ENCODE peak calls at places on chromosomes 16 and 17, in five cellular contexts. One of them, this sample, is unnamed.
A peak's percentile ranks its signal among the peaks of the same experiment; 100 is the strongest.

GRCh38 chr16:259814-260253 is 15.9 kb downstream of the RGS11 start:
- DNase-seq in stimulated activated CD4-positive, alpha-beta T cell treated with anti-CD3 and anti-CD28 coated beads, Interleukin-12 subunit alpha, Interleukin-12 subunit beta, amount 100 ng/mL, for 4 hours: no peak
- DNase-seq in HFF-Myc: no peak
- DNase-seq in mucosa of descending colon: no peak
- DNase-seq in fibroblast of pulmonary artery: no peak
- DNase-seq in this sample: no peak

GRCh38 chr16:65178151-65178550 is 56.3 kb upstream of the CDH11 start:
- DNase-seq in stimulated activated CD4-positive, alpha-beta T cell treated with anti-CD3 and anti-CD28 coated beads, Interleukin-12 subunit alpha, Interleukin-12 subunit beta, amount 100 ng/mL, for 4 hours: no peak
- DNase-seq in HFF-Myc: no peak
- DNase-seq in fibroblast of pulmonary artery: peak; percentile 14
- DNase-seq in mucosa of descending colon: no peak
- DNase-seq in this sample: no peak

GRCh38 chr16:48561960-48562393 is 48.0 kb downstream of the N4BP1 start:
- DNase-seq in stimulated activated CD4-positive, alpha-beta T cell treated with anti-CD3 and anti-CD28 coated beads, Interleukin-12 subunit alpha, Interleukin-12 subunit beta, amount 100 ng/mL, for 4 hours: no peak
- DNase-seq in fibroblast of pulmonary artery: peak; percentile 43
- DNase-seq in HFF-Myc: no peak
- DNase-seq in mucosa of descending colon: no peak
- DNase-seq in this sample: no peak

GRCh38 chr17:8997994-8998628 is 23.2 kb upstream of the NTN1 start:
- DNase-seq in HFF-Myc: no peak
- DNase-seq in stimulated activated CD4-positive, alpha-beta T cell treated with anti-CD3 and anti-CD28 coated beads, Interleukin-12 subunit alpha, Interleukin-12 subunit beta, amount 100 ng/mL, for 4 hours: peak; percentile 77
- DNase-seq in mucosa of descending colon: peak; percentile 72
- DNase-seq in fibroblast of pulmonary artery: peak; percentile 62
- DNase-seq in this sample: peak; percentile 88

GRCh38 chr17:10513284-10514067 is 4.9 kb downstream of the MYH1 start:
- DNase-seq in mucosa of descending colon: no peak
- DNase-seq in fibroblast of pulmonary artery: peak; percentile 25
- DNase-seq in HFF-Myc: no peak
- DNase-seq in stimulated activated CD4-positive, alpha-beta T cell treated with anti-CD3 and anti-CD28 coated beads, Interleukin-12 subunit alpha, Interleukin-12 subunit beta, amount 100 ng/mL, for 4 hours: no peak
- DNase-seq in this sample: no peak

GRCh38 chr16:11916524-11917285 is 949 bp upstream of the GSPT1 start:
- DNase-seq in stimulated activated CD4-positive, alpha-beta T cell treated with anti-CD3 and anti-CD28 coated beads, Interleukin-12 subunit alpha, Interleukin-12 subunit beta, amount 100 ng/mL, for 4 hours: no peak
- DNase-seq in mucosa of descending colon: no peak
- DNase-seq in fibroblast of pulmonary artery: no peak
- DNase-seq in HFF-Myc: no peak
- DNase-seq in this sample: no peak

GRCh38 chr16:82709987-82710386 is 83.2 kb downstream of the CDH13 start:
- DNase-seq in HFF-Myc: no peak
- DNase-seq in fibroblast of pulmonary artery: no peak
- DNase-seq in stimulated activated CD4-positive, alpha-beta T cell treated with anti-CD3 and anti-CD28 coated beads, Interleukin-12 subunit alpha, Interleukin-12 subunit beta, amount 100 ng/mL, for 4 hours: no peak
- DNase-seq in mucosa of descending colon: no peak
- DNase-seq in this sample: no peak

GRCh38 chr17:35429702-35430101 is 2.6 kb downstream of the SLFN12 start:
- DNase-seq in HFF-Myc: no peak
- DNase-seq in mucosa of descending colon: no peak
- DNase-seq in stimulated activated CD4-positive, alpha-beta T cell treated with anti-CD3 and anti-CD28 coated beads, Interleukin-12 subunit alpha, Interleukin-12 subunit beta, amount 100 ng/mL, for 4 hours: no peak
- DNase-seq in fibroblast of pulmonary artery: no peak
- DNase-seq in this sample: no peak

GRCh38 chr16:51048544-51048943 is 102.5 kb downstream of the SALL1 start:
- DNase-seq in fibroblast of pulmonary artery: no peak
- DNase-seq in stimulated activated CD4-positive, alpha-beta T cell treated with anti-CD3 and anti-CD28 coated beads, Interleukin-12 subunit alpha, Interleukin-12 subunit beta, amount 100 ng/mL, for 4 hours: no peak
- DNase-seq in mucosa of descending colon: no peak
- DNase-seq in HFF-Myc: no peak
- DNase-seq in this sample: no peak

GRCh38 chr16:28882476-28883180 is 4.3 kb downstream of the ATP2A1 start:
- DNase-seq in stimulated activated CD4-positive, alpha-beta T cell treated with anti-CD3 and anti-CD28 coated beads, Interleukin-12 subunit alpha, Interleukin-12 subunit beta, amount 100 ng/mL, for 4 hours: no peak
- DNase-seq in fibroblast of pulmonary artery: no peak
- DNase-seq in mucosa of descending colon: no peak
- DNase-seq in HFF-Myc: no peak
- DNase-seq in this sample: no peak

GRCh38 chr17:3659541-3660111 is 8.8 kb downstream of the TAX1BP3 start:
- DNase-seq in HFF-Myc: peak; percentile 85
- DNase-seq in stimulated activated CD4-positive, alpha-beta T cell treated with anti-CD3 and anti-CD28 coated beads, Interleukin-12 subunit alpha, Interleukin-12 subunit beta, amount 100 ng/mL, for 4 hours: no peak
- DNase-seq in mucosa of descending colon: peak; percentile 82
- DNase-seq in fibroblast of pulmonary artery: peak; percentile 87
- DNase-seq in this sample: no peak

GRCh38 chr17:41406205-41406604 is 8.8 kb upstream of the KRT31 start:
- DNase-seq in stimulated activated CD4-positive, alpha-beta T cell treated with anti-CD3 and anti-CD28 coated beads, Interleukin-12 subunit alpha, Interleukin-12 subunit beta, amount 100 ng/mL, for 4 hours: no peak
- DNase-seq in HFF-Myc: no peak
- DNase-seq in mucosa of descending colon: no peak
- DNase-seq in fibroblast of pulmonary artery: no peak
- DNase-seq in this sample: no peak

GRCh38 chr17:38701504-38702165 is 3.4 kb upstream of the MLLT6 start:
- DNase-seq in HFF-Myc: no peak
- DNase-seq in stimulated activated CD4-positive, alpha-beta T cell treated with anti-CD3 and anti-CD28 coated beads, Interleukin-12 subunit alpha, Interleukin-12 subunit beta, amount 100 ng/mL, for 4 hours: peak; percentile 69
- DNase-seq in fibroblast of pulmonary artery: peak; percentile 70
- DNase-seq in mucosa of descending colon: peak; percentile 72
- DNase-seq in this sample: peak; percentile 75

GRCh38 chr16:87453326-87453725 is 39.5 kb downstream of the ZCCHC14 start:
- DNase-seq in stimulated activated CD4-positive, alpha-beta T cell treated with anti-CD3 and anti-CD28 coated beads, Interleukin-12 subunit alpha, Interleukin-12 subunit beta, amount 100 ng/mL, for 4 hours: no peak
- DNase-seq in fibroblast of pulmonary artery: no peak
- DNase-seq in mucosa of descending colon: no peak
- DNase-seq in HFF-Myc: no peak
- DNase-seq in this sample: no peak

GRCh38 chr17:74099441-74100340 is 103.8 kb upstream of the RPL38 start:
- DNase-seq in stimulated activated CD4-positive, alpha-beta T cell treated with anti-CD3 and anti-CD28 coated beads, Interleukin-12 subunit alpha, Interleukin-12 subunit beta, amount 100 ng/mL, for 4 hours: no peak
- DNase-seq in HFF-Myc: no peak
- DNase-seq in fibroblast of pulmonary artery: no peak
- DNase-seq in mucosa of descending colon: no peak
- DNase-seq in this sample: no peak

GRCh38 chr17:28033972-28034714 is 8.3 kb upstream of the NLK start:
- DNase-seq in HFF-Myc: peak; percentile 84
- DNase-seq in mucosa of descending colon: no peak
- DNase-seq in stimulated activated CD4-positive, alpha-beta T cell treated with anti-CD3 and anti-CD28 coated beads, Interleukin-12 subunit alpha, Interleukin-12 subunit beta, amount 100 ng/mL, for 4 hours: no peak
- DNase-seq in fibroblast of pulmonary artery: peak; percentile 97
- DNase-seq in this sample: no peak

GRCh38 chr17:45908935-45909334 is 14.6 kb downstream of the MAPT start:
- DNase-seq in fibroblast of pulmonary artery: no peak
- DNase-seq in HFF-Myc: no peak
- DNase-seq in stimulated activated CD4-positive, alpha-beta T cell treated with anti-CD3 and anti-CD28 coated beads, Interleukin-12 subunit alpha, Interleukin-12 subunit beta, amount 100 ng/mL, for 4 hours: no peak
- DNase-seq in mucosa of descending colon: no peak
- DNase-seq in this sample: no peak

GRCh38 chr16:85356157-85356556 is 243.9 kb upstream of the CIBAR2 start:
- DNase-seq in mucosa of descending colon: no peak
- DNase-seq in fibroblast of pulmonary artery: no peak
- DNase-seq in HFF-Myc: no peak
- DNase-seq in stimulated activated CD4-positive, alpha-beta T cell treated with anti-CD3 and anti-CD28 coated beads, Interleukin-12 subunit alpha, Interleukin-12 subunit beta, amount 100 ng/mL, for 4 hours: no peak
- DNase-seq in this sample: no peak

GRCh38 chr16:9258423-9259051 is 167.1 kb downstream of the HAPSTR1 start:
- DNase-seq in mucosa of descending colon: no peak
- DNase-seq in fibroblast of pulmonary artery: peak; percentile 3
- DNase-seq in HFF-Myc: no peak
- DNase-seq in stimulated activated CD4-positive, alpha-beta T cell treated with anti-CD3 and anti-CD28 coated beads, Interleukin-12 subunit alpha, Interleukin-12 subunit beta, amount 100 ng/mL, for 4 hours: no peak
- DNase-seq in this sample: peak; percentile 31

GRCh38 chr16:28984619-28985135 is at the start of gene LAT:
- DNase-seq in HFF-Myc: no peak
- DNase-seq in mucosa of descending colon: peak; percentile 85
- DNase-seq in fibroblast of pulmonary artery: no peak
- DNase-seq in stimulated activated CD4-positive, alpha-beta T cell treated with anti-CD3 and anti-CD28 coated beads, Interleukin-12 subunit alpha, Interleukin-12 subunit beta, amount 100 ng/mL, for 4 hours: peak; percentile 77
- DNase-seq in this sample: no peak

GRCh38 chr16:15509051-15509592 is 74.7 kb downstream of the BMERB1 start:
- DNase-seq in HFF-Myc: no peak
- DNase-seq in stimulated activated CD4-positive, alpha-beta T cell treated with anti-CD3 and anti-CD28 coated beads, Interleukin-12 subunit alpha, Interleukin-12 subunit beta, amount 100 ng/mL, for 4 hours: no peak
- DNase-seq in mucosa of descending colon: no peak
- DNase-seq in fibroblast of pulmonary artery: no peak
- DNase-seq in this sample: no peak

GRCh38 chr16:79431923-79432322 is 168.6 kb downstream of the MAF start:
- DNase-seq in fibroblast of pulmonary artery: no peak
- DNase-seq in HFF-Myc: no peak
- DNase-seq in stimulated activated CD4-positive, alpha-beta T cell treated with anti-CD3 and anti-CD28 coated beads, Interleukin-12 subunit alpha, Interleukin-12 subunit beta, amount 100 ng/mL, for 4 hours: no peak
- DNase-seq in mucosa of descending colon: no peak
- DNase-seq in this sample: no peak

GRCh38 chr17:7629939-7630571 is at the start of gene SHBG:
- DNase-seq in stimulated activated CD4-positive, alpha-beta T cell treated with anti-CD3 and anti-CD28 coated beads, Interleukin-12 subunit alpha, Interleukin-12 subunit beta, amount 100 ng/mL, for 4 hours: no peak
- DNase-seq in HFF-Myc: no peak
- DNase-seq in mucosa of descending colon: no peak
- DNase-seq in fibroblast of pulmonary artery: no peak
- DNase-seq in this sample: no peak

GRCh38 chr17:78706271-78706915 is 75.7 kb downstream of the CYTH1 start:
- DNase-seq in mucosa of descending colon: no peak
- DNase-seq in stimulated activated CD4-positive, alpha-beta T cell treated with anti-CD3 and anti-CD28 coated beads, Interleukin-12 subunit alpha, Interleukin-12 subunit beta, amount 100 ng/mL, for 4 hours: no peak
- DNase-seq in fibroblast of pulmonary artery: no peak
- DNase-seq in HFF-Myc: no peak
- DNase-seq in this sample: peak; percentile 78

GRCh38 chr17:82320140-82320840 is 2.9 kb upstream of the CD7 start:
- DNase-seq in stimulated activated CD4-positive, alpha-beta T cell treated with anti-CD3 and anti-CD28 coated beads, Interleukin-12 subunit alpha, Interleukin-12 subunit beta, amount 100 ng/mL, for 4 hours: no peak
- DNase-seq in mucosa of descending colon: no peak
- DNase-seq in HFF-Myc: no peak
- DNase-seq in fibroblast of pulmonary artery: no peak
- DNase-seq in this sample: no peak

GRCh38 chr17:75856062-75856681 is 1.0 kb upstream of the WBP2 start:
- DNase-seq in HFF-Myc: no peak
- DNase-seq in stimulated activated CD4-positive, alpha-beta T cell treated with anti-CD3 and anti-CD28 coated beads, Interleukin-12 subunit alpha, Interleukin-12 subunit beta, amount 100 ng/mL, for 4 hours: no peak
- DNase-seq in fibroblast of pulmonary artery: no peak
- DNase-seq in mucosa of descending colon: no peak
- DNase-seq in this sample: no peak

GRCh38 chr17:78396436-78397335 is 18.2 kb downstream of the PGS1 start:
- DNase-seq in mucosa of descending colon: no peak
- DNase-seq in fibroblast of pulmonary artery: peak; percentile 31
- DNase-seq in HFF-Myc: no peak
- DNase-seq in stimulated activated CD4-positive, alpha-beta T cell treated with anti-CD3 and anti-CD28 coated beads, Interleukin-12 subunit alpha, Interleukin-12 subunit beta, amount 100 ng/mL, for 4 hours: no peak
- DNase-seq in this sample: no peak

GRCh38 chr17:74779948-74780400 is 3.8 kb upstream of the NAT9 start:
- DNase-seq in mucosa of descending colon: peak; percentile 77
- DNase-seq in stimulated activated CD4-positive, alpha-beta T cell treated with anti-CD3 and anti-CD28 coated beads, Interleukin-12 subunit alpha, Interleukin-12 subunit beta, amount 100 ng/mL, for 4 hours: peak; percentile 32
- DNase-seq in HFF-Myc: no peak
- DNase-seq in fibroblast of pulmonary artery: no peak
- DNase-seq in this sample: peak; percentile 83

GRCh38 chr16:4369006-4369766 is 2.5 kb upstream of the VASN start:
- DNase-seq in fibroblast of pulmonary artery: no peak
- DNase-seq in stimulated activated CD4-positive, alpha-beta T cell treated with anti-CD3 and anti-CD28 coated beads, Interleukin-12 subunit alpha, Interleukin-12 subunit beta, amount 100 ng/mL, for 4 hours: no peak
- DNase-seq in mucosa of descending colon: no peak
- DNase-seq in HFF-Myc: no peak
- DNase-seq in this sample: no peak

GRCh38 chr17:56595831-56596740 is 2.6 kb downstream of the NOG start:
- DNase-seq in HFF-Myc: no peak
- DNase-seq in mucosa of descending colon: no peak
- DNase-seq in fibroblast of pulmonary artery: no peak
- DNase-seq in stimulated activated CD4-positive, alpha-beta T cell treated with anti-CD3 and anti-CD28 coated beads, Interleukin-12 subunit alpha, Interleukin-12 subunit beta, amount 100 ng/mL, for 4 hours: peak; percentile 22
- DNase-seq in this sample: no peak

This sample was measured in B cell.